ENCODE peak calls at places on chromosomes 4 and X, in six cellular contexts. U is cardiac fibroblast, R is PC-3, W is GM23248, J is adipocyte, Z is GM12865. Q is an unnamed sample.

GRCh38 chrX:40893251-40893910 is 158.0 kb upstream of the MED14 start:
- DNase-seq in W (no peak), J (no peak), Z (no peak), R (peak; percentile 80), U (peak; percentile 55), Q (peak; percentile 1)

GRCh38 chr4:15543537-15544195 is 74.0 kb downstream of the CC2D2A start:
- DNase-seq in R (no peak), J (no peak), W (no peak), Z (no peak), U (no peak), Q (no peak)

GRCh38 chr4:18007625-18008024 is 13.9 kb downstream of the LCORL start:
- DNase-seq in J (peak; percentile 7), Z (no peak), R (no peak), U (no peak), W (no peak), Q (no peak)

GRCh38 chr4:13151178-13151577 is 333.0 kb downstream of the RAB28 start:
- DNase-seq in R (no peak), U (no peak), J (no peak), Z (no peak), W (no peak), Q (no peak)

GRCh38 chr4:137994858-137995257 is 247.3 kb downstream of the SLC7A11 start:
- DNase-seq in W (peak; percentile 69), U (peak; percentile 8), R (no peak), J (peak; percentile 57), Z (no peak), Q (no peak)

GRCh38 chr4:40185830-40186664 is 10.8 kb upstream of the RHOH start:
- DNase-seq in Z (peak; percentile 94), J (peak; percentile 45), R (no peak), W (peak; percentile 59), U (no peak), Q (peak; percentile 18)

GRCh38 chr4:13762126-13762525 is 134.6 kb upstream of the BOD1L1 start:
- DNase-seq in W (peak; percentile 27), U (peak; percentile 5), J (no peak), R (no peak), Z (no peak), Q (peak; percentile 64)

GRCh38 chr4:159190646-159191045 is 87.8 kb downstream of the RAPGEF2 start:
- DNase-seq in R (no peak), J (no peak), W (no peak), U (no peak), Z (no peak), Q (no peak)

GRCh38 chrX:129599499-129599898 is 55.3 kb downstream of the APLN start:
- DNase-seq in U (no peak), Z (no peak), R (no peak), W (no peak), J (no peak), Q (peak; percentile 86)

GRCh38 chrX:139204903-139205667 is 325.5 kb upstream of the F9 start:
- DNase-seq in W (peak; percentile 63), Z (peak; percentile 11), J (peak; percentile 1), U (no peak), R (peak; percentile 58), Q (peak; percentile 34)

GRCh38 chr4:114180481-114180880 is 201.0 kb upstream of the ARSJ start:
- DNase-seq in Z (peak; percentile 46), U (peak; percentile 90), J (peak; percentile 89), W (peak; percentile 83), R (peak; percentile 70), Q (peak; percentile 68)

GRCh38 chrX:69503228-69503834 is 795 bp upstream of the NALF2 start:
- DNase-seq in U (peak; percentile 39), W (no peak), R (no peak), Z (no peak), J (no peak), Q (no peak)
- H3K4me3 ChIP-seq in U (no peak overlapping the region), W (no peak overlapping the region), R (no peak overlapping the region), Z (no peak overlapping the region), J (no peak overlapping the region), Q (no peak overlapping the region)

DNA sequence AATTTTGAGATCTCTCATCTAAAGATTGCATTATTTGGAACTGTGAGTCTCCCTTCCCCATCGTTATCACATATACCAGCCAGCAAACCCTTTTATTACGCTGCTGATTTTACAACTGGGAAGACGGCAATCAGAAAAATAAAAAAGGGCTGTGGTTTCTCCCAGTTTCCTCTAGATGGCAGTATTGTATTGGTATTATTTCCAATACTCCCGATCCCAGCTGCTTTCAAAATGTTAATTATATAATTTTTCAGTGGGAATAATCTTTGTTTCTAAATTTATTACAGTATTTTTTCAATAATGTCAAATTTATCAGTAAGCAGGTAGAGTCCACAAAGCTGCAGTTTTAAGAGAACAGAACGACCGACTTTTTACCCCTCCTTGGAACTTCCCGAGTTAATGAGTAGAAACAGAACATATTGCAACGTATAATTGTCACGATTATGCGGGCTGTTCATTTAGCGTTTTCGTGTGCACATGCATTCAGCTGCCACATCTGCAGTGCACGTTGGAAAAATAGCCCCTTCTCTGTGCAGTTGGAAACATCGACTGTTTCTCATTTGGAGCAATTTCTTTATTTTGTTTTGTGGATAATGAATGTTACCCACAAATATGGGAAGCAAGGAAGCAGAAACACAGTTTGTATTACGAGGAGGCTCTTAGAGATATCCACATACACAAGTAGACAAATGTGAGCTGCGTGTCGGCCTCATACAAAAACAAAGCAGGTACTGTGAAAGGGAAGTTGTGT is 187.9 kb downstream of the STIM2 start:
- DNase-seq in U (peak; percentile 38), W (peak; percentile 61), Z (peak; percentile 9), R (peak; percentile 57), J (peak; percentile 80), Q (peak; percentile 28)
- H3K4me3 ChIP-seq in U (peak overlapping the region; percentile 43), W (peak overlapping the region; percentile 72), Z (no peak overlapping the region), R (peak overlapping the region; percentile 66), J (peak overlapping the region; percentile 79), Q (no peak overlapping the region)

DNA sequence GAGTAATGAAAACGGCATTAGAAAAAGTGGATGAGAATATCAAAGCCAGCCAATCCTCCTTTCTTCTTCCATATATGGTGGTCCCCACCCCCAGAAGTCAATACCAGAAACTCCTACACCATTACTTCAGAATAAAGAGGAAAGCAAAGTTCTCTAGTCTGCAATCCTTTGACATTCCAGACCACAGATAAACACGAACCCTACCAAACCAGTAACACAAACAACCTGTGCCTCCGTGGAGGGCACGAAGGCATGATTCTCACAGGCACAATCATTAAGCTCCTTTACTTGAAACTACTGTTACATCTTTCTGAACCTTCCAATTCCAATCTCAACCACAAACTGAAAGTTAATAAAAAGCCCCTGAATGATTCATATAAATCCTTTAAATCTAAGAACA is 16.3 kb downstream of the MAML3 start:
- DNase-seq in Z (no peak), R (peak; percentile 19), J (peak; percentile 42), W (peak; percentile 14), U (peak; percentile 44), Q (no peak)
- H3K4me3 ChIP-seq in Z (no peak overlapping the region), R (peak overlapping the region; percentile 37), J (no peak overlapping the region), W (no peak overlapping the region), U (no peak overlapping the region), Q (no peak overlapping the region)

GRCh38 chrX:134671207-134671750 is 13.0 kb upstream of the PLAC1 start:
- DNase-seq in R (peak; percentile 55), W (no peak), U (peak; percentile 38), J (no peak), Z (no peak), Q (peak; percentile 68)

GRCh38 chrX:134672101-134672500 is 13.8 kb upstream of the PLAC1 start:
- DNase-seq in W (no peak), U (no peak), Z (no peak), R (no peak), J (no peak), Q (no peak)

GRCh38 chrX:134673123-134673522 is 14.9 kb upstream of the PLAC1 start:
- DNase-seq in Z (no peak), J (no peak), W (no peak), R (no peak), U (no peak), Q (no peak)

GRCh38 chrX:134670241-134670811 is 12.1 kb upstream of the PLAC1 start:
- DNase-seq in R (peak; percentile 91), W (peak; percentile 84), J (peak; percentile 56), Z (no peak), U (peak; percentile 78), Q (peak; percentile 83)

GRCh38 chrX:134669378-134670098 is 11.3 kb upstream of the PLAC1 start:
- DNase-seq in R (peak; percentile 87), Z (no peak), U (peak; percentile 89), J (peak; percentile 70), W (peak; percentile 93), Q (peak; percentile 71)
- H3K4me3 ChIP-seq in R (peak overlapping the region; percentile 20), Z (no peak overlapping the region), U (no peak overlapping the region), J (no peak overlapping the region), W (peak overlapping the region; percentile 54), Q (no peak overlapping the region)

DNA sequence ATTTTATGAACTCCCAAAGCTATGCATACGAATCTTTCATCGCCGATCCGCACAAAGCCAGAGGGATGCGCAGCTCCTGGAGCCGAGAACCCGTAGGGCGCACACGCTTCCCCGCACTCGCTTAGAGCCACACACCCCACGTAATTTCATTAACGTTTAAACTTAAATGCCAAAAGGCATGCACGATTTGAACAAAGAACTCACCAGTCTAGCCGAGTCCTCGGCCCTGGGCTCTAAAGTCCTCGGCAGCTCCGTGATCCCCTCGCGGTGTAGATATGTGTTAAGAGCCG is 2.4 kb upstream of the FAT1 start:
- DNase-seq in U (no peak), J (no peak), Z (no peak), W (no peak), R (no peak), Q (no peak)
- H3K4me3 ChIP-seq in U (peak overlapping the region; percentile 82), J (peak overlapping the region; percentile 99), Z (no peak overlapping the region), W (peak overlapping the region; percentile 88), R (peak overlapping the region; percentile 96), Q (peak overlapping the region; percentile 99)

DNA sequence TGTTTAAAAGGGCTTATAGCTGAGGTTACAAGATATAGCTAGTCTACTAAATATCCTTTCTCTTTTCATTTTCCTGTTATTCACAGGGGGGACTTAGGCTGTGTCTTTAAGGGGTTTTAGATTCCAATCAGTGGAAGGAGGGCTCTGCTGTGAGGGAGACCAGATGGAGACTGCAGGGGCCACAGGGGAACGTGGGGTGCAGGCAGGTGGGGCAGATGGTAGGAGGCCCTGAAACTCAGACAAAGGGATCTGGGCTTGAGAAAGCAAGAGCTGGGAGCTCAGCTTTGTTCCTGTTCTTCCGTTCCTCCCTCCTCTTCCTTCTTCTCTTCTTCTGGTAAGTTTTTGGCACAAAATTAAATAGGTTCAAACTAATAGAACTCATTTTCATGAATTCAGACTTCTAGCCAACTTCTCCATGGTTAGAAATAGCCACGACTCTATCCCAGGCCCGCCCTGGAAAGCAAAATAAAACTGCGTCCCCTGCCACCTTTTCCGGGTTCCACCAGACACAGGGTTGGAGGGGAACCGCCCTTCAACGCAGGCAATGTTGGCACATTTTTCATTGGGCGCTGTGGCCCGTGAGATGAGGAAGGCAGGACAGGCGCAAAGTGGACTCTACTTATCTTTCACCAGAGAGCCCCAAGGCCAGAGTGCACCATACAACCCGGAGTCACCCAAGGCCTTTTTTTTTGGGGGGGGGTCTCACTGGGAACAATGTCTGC is 3.5 kb upstream of the TMSB4X start:
- DNase-seq in R (no peak), J (no peak), U (no peak), W (no peak), Z (peak; percentile 72), Q (no peak)
- H3K4me3 ChIP-seq in R (no peak overlapping the region), J (no peak overlapping the region), U (no peak overlapping the region), W (no peak overlapping the region), Z (peak overlapping the region; percentile 59), Q (no peak overlapping the region)

GRCh38 chr4:663438-664428 is 10.3 kb downstream of the ATP5ME start:
- DNase-seq in Z (peak; percentile 72), R (no peak), J (no peak), W (no peak), U (no peak), Q (no peak)
- H3K4me3 ChIP-seq in Z (peak overlapping the region; percentile 64), R (no peak overlapping the region), J (no peak overlapping the region), W (peak overlapping the region; percentile 43), U (no peak overlapping the region), Q (peak overlapping the region; percentile 31)

Q was measured in epithelial cell of esophagus.